ENCODE peak calls at places on chromosomes 11 and 22, in seven cellular contexts. X, Z, F, Q, C, S and P are unnamed samples.

GRCh38 chr22:17883356-17883755 is 109.1 kb upstream of the BID start:
- DNase-seq in S (no peak), Z (no peak), Q (no peak), F (no peak), X (no peak), C (no peak), P (no peak)

GRCh38 chr11:73342633-73343032 is 33.6 kb upstream of the RELT start:
- DNase-seq in C (no peak), F (no peak), Q (no peak), S (no peak), Z (no peak), X (no peak), P (no peak)

GRCh38 chr11:68998390-68998911 is 14.6 kb downstream of the MRGPRF start:
- DNase-seq in Q (no peak), Z (no peak), X (no peak), F (peak; percentile 21), C (peak; percentile 8), S (peak; percentile 54), P (no peak)

GRCh38 chr11:74453373-74453975 is 13.9 kb downstream of the KCNE3 start:
- DNase-seq in S (peak; percentile 88), X (no peak), Q (peak; percentile 31), Z (peak; percentile 73), F (peak; percentile 48), C (peak; percentile 65), P (no peak)

GRCh38 chr22:27372969-27373670 is 428.4 kb downstream of the MN1 start:
- DNase-seq in Q (no peak), S (no peak), X (no peak), F (peak; percentile 39), Z (peak; percentile 81), C (peak; percentile 91), P (no peak)

GRCh38 chr11:94574193-94574961 is 7.2 kb downstream of the PIWIL4 start:
- DNase-seq in Q (peak; percentile 20), Z (no peak), F (peak; percentile 78), C (no peak), X (peak; percentile 71), S (no peak), P (peak; percentile 50)

GRCh38 chr11:45237666-45238348 is 48.3 kb downstream of the SYT13 start:
- DNase-seq in F (peak; percentile 27), C (no peak), Z (no peak), S (no peak), X (no peak), Q (no peak), P (no peak)

GRCh38 chr11:78914503-78914902 is 339.8 kb upstream of the NARS2 start:
- DNase-seq in C (no peak), F (no peak), Q (no peak), Z (no peak), S (no peak), X (no peak), P (no peak)

GRCh38 chr22:49083607-49084006 is 744.1 kb downstream of the BRD1 start:
- DNase-seq in S (no peak), C (no peak), Q (no peak), F (no peak), X (no peak), Z (no peak), P (no peak)

GRCh38 chr22:40491990-40492631 is 121.7 kb downstream of the SGSM3 start:
- DNase-seq in X (no peak), S (no peak), C (no peak), Z (no peak), Q (no peak), F (peak; percentile 45), P (no peak)

GRCh38 chr11:131389582-131389981 is 19.2 kb downstream of the NTM start:
- DNase-seq in Q (no peak), C (no peak), F (no peak), X (no peak), S (no peak), Z (no peak), P (no peak)

GRCh38 chr11:120173771-120174170 is 35.9 kb upstream of the TRIM29 start:
- DNase-seq in Q (no peak), S (no peak), C (no peak), F (peak; percentile 21), X (no peak), Z (no peak), P (no peak)

GRCh38 chr11:115226556-115226955 is 277.7 kb downstream of the CADM1 start:
- DNase-seq in C (no peak), S (no peak), X (peak; percentile 58), Z (peak; percentile 66), Q (peak; percentile 27), F (peak; percentile 96), P (peak; percentile 69)

GRCh38 chr11:2821891-2822290 is 63.7 kb downstream of the CDKN1C start:
- DNase-seq in C (no peak), Q (no peak), F (no peak), Z (no peak), S (no peak), X (no peak), P (no peak)

GRCh38 chr22:38755155-38755910 is 465 bp downstream of the SUN2 start:
- DNase-seq in X (no peak), C (peak; percentile 95), Q (peak; percentile 65), Z (no peak), S (peak; percentile 98), F (peak; percentile 72), P (no peak)

GRCh38 chr11:24661313-24661712 is 164.5 kb downstream of the LUZP2 start:
- DNase-seq in C (no peak), X (no peak), F (no peak), Q (no peak), S (no peak), Z (no peak), P (no peak)

GRCh38 chr11:14460147-14460546 is 39.5 kb downstream of the COPB1 start:
- DNase-seq in Z (no peak), S (no peak), F (no peak), Q (no peak), X (no peak), C (no peak), P (no peak)
- H3K4me3 ChIP-seq in Z (no peak overlapping the region), S (no peak overlapping the region), F (no peak overlapping the region), Q (no peak overlapping the region), X (no peak overlapping the region), C (no peak overlapping the region), P (no peak overlapping the region)

DNA sequence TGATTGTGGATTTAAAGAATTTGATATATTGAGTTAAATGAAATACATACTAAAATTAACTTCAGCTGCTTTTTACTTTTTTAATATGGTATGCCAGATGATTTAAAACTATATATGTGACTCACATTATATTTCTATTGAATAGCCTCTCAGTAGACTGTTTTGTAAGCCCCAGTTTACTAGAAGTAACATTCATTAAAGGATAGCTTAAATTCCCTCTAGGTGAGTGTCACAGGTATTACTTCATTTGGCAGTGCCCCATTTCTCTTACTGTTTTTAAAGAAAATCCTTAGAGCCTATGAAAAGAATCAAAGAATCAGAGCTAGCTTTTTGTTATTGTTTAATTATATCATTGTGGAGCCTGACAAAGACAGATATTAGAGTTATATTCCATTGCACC is 48.6 kb downstream of the ZC3H12C start:
- DNase-seq in F (no peak), X (no peak), C (no peak), S (no peak), Z (no peak), Q (peak; percentile 50), P (no peak)
- H3K4me3 ChIP-seq in F (no peak overlapping the region), X (no peak overlapping the region), C (no peak overlapping the region), S (no peak overlapping the region), Z (no peak overlapping the region), Q (no peak overlapping the region), P (no peak overlapping the region)

GRCh38 chr22:47205081-47205491 is 442.6 kb downstream of the TBC1D22A start:
- DNase-seq in Z (no peak), X (no peak), C (no peak), F (no peak), S (peak; percentile 51), Q (no peak), P (no peak)
- H3K4me3 ChIP-seq in Z (no peak overlapping the region), X (no peak overlapping the region), C (no peak overlapping the region), F (no peak overlapping the region), S (no peak overlapping the region), Q (no peak overlapping the region), P (no peak overlapping the region)

DNA sequence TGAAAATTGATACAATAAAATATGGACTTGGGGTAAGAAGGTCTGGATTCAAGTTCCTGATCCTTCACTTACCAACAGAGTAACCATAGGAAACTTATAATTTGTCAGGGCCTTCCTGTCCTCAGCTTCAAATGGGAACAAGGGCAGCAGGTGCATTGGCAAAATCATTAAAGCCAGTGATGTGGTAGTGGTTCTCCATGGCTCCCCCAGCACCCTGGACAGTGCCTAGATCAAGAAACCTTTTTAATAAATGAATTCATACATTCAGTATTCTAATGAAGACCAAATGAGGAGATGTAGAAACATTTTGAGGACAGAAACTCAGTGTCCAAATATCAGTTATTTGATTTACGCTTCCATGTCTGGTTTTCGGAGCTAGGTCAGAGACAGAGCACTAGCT is 51.1 kb downstream of the SPATA19 start:
- DNase-seq in C (no peak), X (no peak), Z (no peak), Q (no peak), F (no peak), S (no peak), P (no peak)
- H3K4me3 ChIP-seq in C (no peak overlapping the region), X (no peak overlapping the region), Z (no peak overlapping the region), Q (no peak overlapping the region), F (no peak overlapping the region), S (no peak overlapping the region), P (no peak overlapping the region)

DNA sequence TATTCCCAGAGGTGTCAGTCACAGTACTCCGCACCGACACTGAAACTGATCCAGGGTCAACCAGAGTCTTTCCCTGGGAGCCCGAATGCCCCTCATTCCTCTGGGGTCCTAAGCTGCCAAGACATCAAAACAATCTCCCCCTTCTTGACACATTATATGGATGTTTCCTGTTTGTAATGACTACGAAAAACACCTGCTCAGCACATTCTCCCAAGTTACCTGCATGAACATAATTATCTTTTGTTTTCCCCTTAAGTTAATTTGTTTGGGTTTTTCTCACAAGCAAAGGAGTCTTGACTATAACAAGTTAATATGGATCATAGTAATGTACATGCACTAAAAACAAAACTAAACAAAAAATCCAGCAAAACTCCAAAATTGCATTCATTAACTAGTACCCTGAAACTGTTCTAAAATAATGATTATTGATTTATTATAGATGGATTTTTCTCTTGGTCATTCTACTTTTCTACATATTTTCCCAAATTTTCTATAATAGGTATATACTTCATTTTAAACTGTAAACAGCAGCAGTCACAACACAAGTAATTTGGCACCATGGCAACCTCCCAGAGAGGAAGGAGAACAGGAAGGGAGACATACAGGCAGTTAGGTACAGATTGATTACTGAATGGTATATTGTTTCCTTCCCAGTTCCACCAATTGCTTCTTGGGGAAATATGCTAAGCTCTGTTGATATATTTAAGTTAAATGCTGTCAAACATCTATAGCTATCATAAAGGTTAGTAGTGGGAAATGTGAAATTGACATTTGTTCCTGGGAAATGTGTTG is 631.5 kb downstream of the METTL15 start:
- DNase-seq in Q (no peak), Z (no peak), F (no peak), C (no peak), X (no peak), S (no peak), P (no peak)
- H3K4me3 ChIP-seq in Q (no peak overlapping the region), Z (no peak overlapping the region), F (no peak overlapping the region), C (no peak overlapping the region), X (no peak overlapping the region), S (no peak overlapping the region), P (no peak overlapping the region)